ENCODE peak calls at places on chromosomes 12 and 14, in five cellular contexts. H, V, W, I and Q are unnamed samples.
A peak's percentile ranks its signal among the peaks of the same experiment; 100 is the strongest.

GRCh38 chr14:46051801-46052200 is 599.8 kb downstream of the RPL10L start:
- DNase-seq in I (no peak), H (no peak), W (peak; percentile 1), V (no peak), Q (no peak)

GRCh38 chr12:49767333-49767732 is 26.0 kb downstream of the TMBIM6 start:
- DNase-seq in W (peak; percentile 25), I (no peak), V (no peak), H (no peak), Q (no peak)

GRCh38 chr14:54675236-54676125 is 108.6 kb downstream of the SAMD4A start:
- DNase-seq in H (no peak), V (peak; percentile 32), W (no peak), I (no peak), Q (no peak)

GRCh38 chr12:11834104-11834812 is 184.8 kb downstream of the ETV6 start:
- DNase-seq in H (no peak), V (no peak), W (peak; percentile 64), I (no peak), Q (no peak)

GRCh38 chr14:71726639-71727085 is 205.6 kb upstream of the RGS6 start:
- DNase-seq in H (no peak), I (no peak), W (peak; percentile 43), V (no peak), Q (no peak)

GRCh38 chr12:49098035-49098451 is 3.4 kb upstream of the DHH start:
- DNase-seq in I (no peak), W (peak; percentile 47), H (no peak), V (no peak), Q (no peak)

GRCh38 chr12:90712671-90713070 is 242.3 kb downstream of the CCER1 start:
- DNase-seq in I (no peak), H (no peak), W (no peak), V (peak; percentile 1), Q (no peak)

GRCh38 chr14:63524537-63525155 is 18.5 kb downstream of the PPP2R5E start:
- DNase-seq in H (no peak), V (no peak), I (no peak), W (no peak), Q (no peak)

GRCh38 chr12:91628656-91629055 is 446.0 kb upstream of the DCN start:
- DNase-seq in I (no peak), V (no peak), W (no peak), H (no peak), Q (no peak)

GRCh38 chr12:63294327-63294632 is 143.3 kb upstream of the AVPR1A start:
- DNase-seq in H (no peak), W (peak; percentile 67), V (peak; percentile 93), I (no peak), Q (peak; percentile 57)

GRCh38 chr12:7150356-7150755 is 20.2 kb downstream of the CLSTN3 start:
- DNase-seq in H (no peak), V (no peak), I (no peak), W (no peak), Q (no peak)

GRCh38 chr12:130563322-130563721 is 152.8 kb downstream of the RIMBP2 start:
- DNase-seq in V (no peak), H (no peak), I (no peak), W (no peak), Q (no peak)

GRCh38 chr12:89370411-89370810 is 18.1 kb upstream of the DUSP6 start:
- DNase-seq in V (no peak), I (no peak), W (no peak), H (no peak), Q (no peak)

GRCh38 chr14:74636424-74637183 is 24.6 kb upstream of the LTBP2 start:
- DNase-seq in I (no peak), V (no peak), W (no peak), H (no peak), Q (no peak)

GRCh38 chr12:115761784-115762183 is 515.7 kb downstream of the MED13L start:
- DNase-seq in V (no peak), I (no peak), W (no peak), H (no peak), Q (no peak)

GRCh38 chr12:96710127-96710745 is 196.8 kb upstream of the NEDD1 start:
- DNase-seq in H (no peak), W (no peak), I (no peak), V (no peak), Q (no peak)

GRCh38 chr14:106210650-106211049 is 684.3 kb downstream of the TMEM121 start:
- DNase-seq in I (no peak), W (no peak), V (no peak), H (no peak), Q (no peak)

GRCh38 chr12:109293106-109293505 is 16.0 kb downstream of the FOXN4 start:
- DNase-seq in V (no peak), I (no peak), H (no peak), W (no peak), Q (no peak)

GRCh38 chr12:47377414-47378221 is 297.9 kb upstream of the AMIGO2 start:
- DNase-seq in I (peak; percentile 97), V (peak; percentile 99), H (peak; percentile 99), W (peak; percentile 100), Q (peak; percentile 99)

GRCh38 chr12:76152161-76152807 is 67.8 kb upstream of the NAP1L1 start:
- DNase-seq in W (no peak), V (no peak), H (no peak), I (no peak), Q (no peak)

GRCh38 chr12:27564612-27565213 is 40.7 kb downstream of the PPFIBP1 start:
- DNase-seq in W (no peak), V (no peak), I (no peak), H (no peak), Q (no peak)

GRCh38 chr12:64736771-64737170 is 22.4 kb downstream of the GNS start:
- DNase-seq in I (no peak), V (no peak), H (no peak), W (no peak), Q (no peak)

GRCh38 chr14:93727917-93728650 is 60.2 kb downstream of the PRIMA1 start:
- DNase-seq in H (no peak), V (no peak), I (no peak), W (no peak), Q (no peak)

GRCh38 chr14:24837280-24838046 is 203.5 kb upstream of the GZMB start:
- DNase-seq in V (peak; percentile 78), W (peak; percentile 54), H (no peak), I (no peak), Q (no peak)

GRCh38 chr12:68242777-68243176 is 10.6 kb downstream of the IL22 start:
- DNase-seq in W (no peak), V (no peak), H (no peak), I (no peak), Q (no peak)

GRCh38 chr12:70366581-70367267 is 634 bp downstream of the KCNMB4 start:
- DNase-seq in H (no peak), W (peak; percentile 19), V (peak; percentile 10), I (peak; percentile 1), Q (no peak)

GRCh38 chr12:95605087-95605486 is 53.8 kb upstream of the USP44 start:
- DNase-seq in I (no peak), H (no peak), V (peak; percentile 52), W (peak; percentile 54), Q (no peak)

GRCh38 chr14:89707086-89707485 is 247.4 kb downstream of the EFCAB11 start:
- DNase-seq in H (no peak), W (no peak), I (no peak), V (no peak), Q (no peak)
- H3K4me3 ChIP-seq in H (no peak overlapping the region), W (no peak overlapping the region), I (no peak overlapping the region), V (no peak overlapping the region), Q (no peak overlapping the region)

GRCh38 chr12:132393991-132394949 is 64.9 kb upstream of the GALNT9 start:
- DNase-seq in I (no peak), V (no peak), W (no peak), H (no peak), Q (no peak)
- H3K4me3 ChIP-seq in I (no peak overlapping the region), V (no peak overlapping the region), W (no peak overlapping the region), H (no peak overlapping the region), Q (no peak overlapping the region)

DNA sequence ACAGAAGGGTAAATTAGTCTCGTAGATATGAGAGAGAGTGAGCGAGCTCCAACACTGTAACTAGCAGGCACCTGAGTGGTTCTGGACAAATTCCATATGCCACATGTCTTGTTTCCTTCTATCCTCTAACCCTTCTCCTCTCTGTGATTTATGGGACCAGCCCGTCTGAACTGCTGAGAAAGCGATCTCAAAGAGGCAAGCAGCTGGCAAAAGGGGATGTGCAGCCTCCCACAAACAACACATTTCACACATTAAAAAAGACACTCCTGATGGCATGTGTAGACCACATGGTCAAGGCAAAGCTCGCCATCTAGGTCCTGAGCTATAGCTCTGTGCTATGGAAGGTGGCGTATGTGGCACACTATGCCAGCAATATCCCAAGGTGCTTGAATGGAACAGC is 227.5 kb downstream of the KTN1 start:
- DNase-seq in H (no peak), W (no peak), V (no peak), I (no peak), Q (no peak)
- H3K4me3 ChIP-seq in H (no peak overlapping the region), W (no peak overlapping the region), V (no peak overlapping the region), I (no peak overlapping the region), Q (no peak overlapping the region)

GRCh38 chr12:112941528-112942335 is 3.5 kb downstream of the OAS3 start:
- DNase-seq in I (no peak), V (no peak), H (no peak), W (no peak), Q (no peak)
- H3K4me3 ChIP-seq in I (no peak overlapping the region), V (no peak overlapping the region), H (no peak overlapping the region), W (no peak overlapping the region), Q (no peak overlapping the region)

GRCh38 chr12:106642991-106643390 is 60.2 kb downstream of the RFX4 start:
- DNase-seq in I (no peak), H (no peak), V (no peak), W (no peak), Q (no peak)

GRCh38 chr12:106645074-106645421 is 62.2 kb downstream of the RFX4 start:
- DNase-seq in H (peak; percentile 65), V (peak; percentile 28), W (peak; percentile 7), I (no peak), Q (no peak)

GRCh38 chr12:106646472-106646871 is 63.7 kb downstream of the RFX4 start:
- DNase-seq in V (no peak), W (no peak), H (no peak), I (no peak), Q (no peak)

GRCh38 chr12:106645465-106646330 is 62.9 kb downstream of the RFX4 start:
- DNase-seq in V (no peak), H (no peak), W (no peak), I (no peak), Q (no peak)

GRCh38 chr12:106644335-106645073 is 61.7 kb downstream of the RFX4 start:
- DNase-seq in W (no peak), H (no peak), V (no peak), I (no peak), Q (no peak)
- H3K4me3 ChIP-seq in W (no peak overlapping the region), H (no peak overlapping the region), V (no peak overlapping the region), I (no peak overlapping the region), Q (no peak overlapping the region)

GRCh38 chr12:25115677-25116076 is 79.3 kb downstream of the DNAI7 start:
- DNase-seq in W (no peak), V (no peak), I (no peak), H (no peak), Q (no peak)
- H3K4me3 ChIP-seq in W (no peak overlapping the region), V (no peak overlapping the region), I (no peak overlapping the region), H (no peak overlapping the region), Q (no peak overlapping the region)